ENCODE peak calls at places on chromosomes 11 and 22, in nine cellular contexts. D, G, S, K, E, H, Q, P and O are unnamed samples.

GRCh38 chr11:108210441-108210840 is 12.0 kb downstream of the NPAT start:
- DNase-seq in D (no peak), G (no peak), S (no peak), K (no peak), E (no peak), H (no peak), Q (no peak), P (no peak), O (no peak)

GRCh38 chr11:26947379-26947844 is 46.5 kb upstream of the FIBIN start:
- DNase-seq in D (no peak), G (peak), S (no peak), K (no peak), E (no peak), H (peak), Q (peak), P (peak), O (no peak)

GRCh38 chr11:1546077-1546535 is 26.0 kb downstream of the DUSP8 start:
- DNase-seq in D (no peak), G (no peak), S (no peak), K (no peak), E (no peak), H (no peak), Q (peak), P (peak), O (no peak)

GRCh38 chr22:30569674-30570202 is 4.7 kb downstream of the GAL3ST1 start:
- DNase-seq in D (no peak), G (no peak), S (no peak), K (no peak), E (no peak), H (no peak), Q (no peak), P (no peak), O (no peak)

GRCh38 chr11:67033661-67034166 is 10.8 kb downstream of the SYT12 start:
- DNase-seq in D (no peak), G (peak), S (no peak), K (no peak), E (no peak), H (peak), Q (no peak), P (no peak), O (no peak)

GRCh38 chr11:116721983-116722382 is 50.8 kb downstream of the BUD13 start:
- DNase-seq in D (no peak), G (no peak), S (no peak), K (no peak), E (no peak), H (no peak), Q (no peak), P (no peak), O (no peak)

GRCh38 chr22:19147193-19147780 is 2.8 kb downstream of the GSC2 start:
- DNase-seq in D (no peak), G (no peak), S (peak), K (no peak), E (no peak), H (no peak), Q (no peak), P (no peak), O (no peak)

GRCh38 chr11:578276-579035 is 2.2 kb downstream of the PHRF1 start:
- DNase-seq in D (no peak), G (no peak), S (no peak), K (no peak), E (no peak), H (no peak), Q (no peak), P (no peak), O (no peak)

GRCh38 chr11:16902182-16902581 is 112.0 kb downstream of the PLEKHA7 start:
- DNase-seq in D (no peak), G (no peak), S (no peak), K (no peak), E (no peak), H (no peak), Q (no peak), P (no peak), O (no peak)

GRCh38 chr11:124872741-124873140 is 7.5 kb downstream of the ROBO3 start:
- DNase-seq in D (no peak), G (no peak), S (no peak), K (no peak), E (no peak), H (no peak), Q (no peak), P (no peak), O (no peak)

GRCh38 chr22:47086596-47087248 is 324.3 kb downstream of the TBC1D22A start:
- DNase-seq in D (no peak), G (no peak), S (no peak), K (no peak), E (no peak), H (no peak), Q (no peak), P (no peak), O (no peak)

GRCh38 chr11:46675288-46675851 is 25.0 kb downstream of the ARHGAP1 start:
- DNase-seq in D (no peak), G (no peak), S (no peak), K (no peak), E (no peak), H (peak), Q (peak), P (peak), O (no peak)

GRCh38 chr22:29226246-29226981 is 20.7 kb downstream of the EMID1 start:
- DNase-seq in D (no peak), G (no peak), S (no peak), K (no peak), E (no peak), H (no peak), Q (no peak), P (no peak), O (no peak)

GRCh38 chr11:112163875-112164521 is at the start of gene IL18:
- DNase-seq in D (peak), G (no peak), S (no peak), K (no peak), E (no peak), H (no peak), Q (peak), P (peak), O (no peak)

GRCh38 chr11:66119348-66120133 is 49.5 kb downstream of the PACS1 start:
- DNase-seq in D (no peak), G (no peak), S (no peak), K (no peak), E (no peak), H (peak), Q (no peak), P (no peak), O (no peak)

GRCh38 chr11:42066113-42066512 is 606.7 kb upstream of the LRRC4C start:
- DNase-seq in D (no peak), G (no peak), S (no peak), K (no peak), E (no peak), H (no peak), Q (no peak), P (no peak), O (no peak)

GRCh38 chr11:126585388-126586302 is 230.2 kb downstream of the ST3GAL4 start:
- DNase-seq in D (no peak), G (peak), S (peak), K (no peak), E (no peak), H (peak), Q (peak), P (peak), O (no peak)

GRCh38 chr11:122795281-122795680 is 43.0 kb upstream of the CRTAM start:
- DNase-seq in D (no peak), G (no peak), S (no peak), K (no peak), E (no peak), H (no peak), Q (no peak), P (no peak), O (no peak)

GRCh38 chr11:67418476-67419281 is 3.2 kb downstream of the CARNS1 start:
- DNase-seq in D (no peak), G (no peak), S (no peak), K (peak), E (no peak), H (no peak), Q (no peak), P (no peak), O (peak)

GRCh38 chr22:18031670-18032454 is 7.5 kb upstream of the MICAL3 start:
- DNase-seq in D (no peak), G (peak), S (peak), K (no peak), E (no peak), H (peak), Q (no peak), P (no peak), O (no peak)

GRCh38 chr22:40922484-40923303 is 28.5 kb upstream of the RBX1 start:
- DNase-seq in D (peak), G (peak), S (peak), K (peak), E (no peak), H (peak), Q (no peak), P (peak), O (no peak)

GRCh38 chr11:127034973-127035372 is 34.4 kb upstream of the KIRREL3 start:
- DNase-seq in D (no peak), G (no peak), S (no peak), K (no peak), E (no peak), H (no peak), Q (no peak), P (no peak), O (no peak)

GRCh38 chr11:76185931-76186401 is 20.3 kb downstream of the WNT11 start:
- DNase-seq in D (no peak), G (no peak), S (peak), K (no peak), E (no peak), H (peak), Q (no peak), P (peak), O (no peak)

GRCh38 chr11:70810131-70810530 is 411.8 kb downstream of the CTTN start:
- DNase-seq in D (no peak), G (no peak), S (no peak), K (no peak), E (no peak), H (no peak), Q (no peak), P (no peak), O (no peak)

GRCh38 chr11:122633219-122633829 is 22.2 kb upstream of the UBASH3B start:
- DNase-seq in D (no peak), G (no peak), S (peak), K (peak), E (no peak), H (peak), Q (no peak), P (peak), O (no peak)

GRCh38 chr11:130217133-130217631 is 57.6 kb downstream of the ST14 start:
- DNase-seq in D (no peak), G (no peak), S (no peak), K (no peak), E (no peak), H (no peak), Q (no peak), P (no peak), O (no peak)

GRCh38 chr11:133955945-133956421 is 785 bp downstream of the IGSF9B start:
- DNase-seq in D (no peak), G (no peak), S (no peak), K (no peak), E (no peak), H (no peak), Q (no peak), P (no peak), O (no peak)

GRCh38 chr22:24486501-24486921 is 8.6 kb upstream of the UPB1 start:
- DNase-seq in D (no peak), G (no peak), S (no peak), K (no peak), E (no peak), H (peak), Q (no peak), P (no peak), O (no peak)

GRCh38 chr11:121488641-121489040 is 35.9 kb upstream of the SORL1-AS1 start:
- DNase-seq in D (no peak), G (no peak), S (no peak), K (no peak), E (no peak), H (no peak), Q (no peak), P (no peak), O (no peak)

GRCh38 chr11:106917973-106918372 is 100.3 kb downstream of the GUCY1A2 start:
- DNase-seq in D (peak), G (no peak), S (peak), K (no peak), E (no peak), H (peak), Q (no peak), P (peak), O (no peak)

GRCh38 chr22:30877662-30878515 is 90.7 kb downstream of the MORC2 start:
- DNase-seq in D (no peak), G (no peak), S (no peak), K (no peak), E (no peak), H (no peak), Q (peak), P (no peak), O (no peak)

GRCh38 chr11:67452141-67452952 is at the start of gene GPR152:
- DNase-seq in D (no peak), G (no peak), S (no peak), K (no peak), E (no peak), H (no peak), Q (no peak), P (no peak), O (no peak)

GRCh38 chr11:116980136-116980793 is 118.0 kb downstream of the SIK3 start:
- DNase-seq in D (no peak), G (no peak), S (no peak), K (peak), E (no peak), H (no peak), Q (no peak), P (no peak), O (no peak)